ENCODE peak calls at places on chromosome 1, in six cellular contexts. Y is progenitor cell of endocrine pancreas, A is HCEC 1CT, U is lower leg skin, D is Calu3, L is dorsolateral prefrontal cortex. K is an unnamed sample.

GRCh38 chr1:155591770-155592169 is 18.2 kb upstream of the MSTO1 start:
- DNase-seq in Y (no peak), A (peak; percentile 57), U (no peak), D (peak; percentile 48), L (no peak), K (no peak)

GRCh38 chr1:31904339-31905092 is 33.7 kb downstream of the PTP4A2 start:
- DNase-seq in Y (no peak), A (peak; percentile 51), U (peak; percentile 83), D (no peak), L (no peak), K (no peak)

GRCh38 chr1:41678141-41678878 is 193.8 kb upstream of the EDN2 start:
- DNase-seq in Y (no peak), A (no peak), U (no peak), D (no peak), L (no peak), K (no peak)

GRCh38 chr1:87786861-87787548 is 458.3 kb downstream of the LMO4 start:
- DNase-seq in Y (no peak), A (no peak), U (no peak), D (no peak), L (no peak), K (no peak)

GRCh38 chr1:57377731-57378139 is 46.1 kb downstream of the DAB1 start:
- DNase-seq in Y (no peak), A (no peak), U (no peak), D (no peak), L (no peak), K (no peak)

GRCh38 chr1:5769146-5769545 is 223.1 kb downstream of the NPHP4 start:
- DNase-seq in Y (no peak), A (no peak), U (no peak), D (no peak), L (no peak), K (no peak)

GRCh38 chr1:223260712-223261111 is 103.3 kb downstream of the SUSD4 start:
- DNase-seq in Y (no peak), A (no peak), U (no peak), D (no peak), L (no peak), K (no peak)

GRCh38 chr1:55321947-55322346 is 106.8 kb upstream of the USP24 start:
- DNase-seq in Y (no peak), A (peak; percentile 70), U (peak; percentile 31), D (no peak), L (no peak), K (no peak)

GRCh38 chr1:198417041-198417440 is 123.4 kb downstream of the ATP6V1G3 start:
- DNase-seq in Y (no peak), A (no peak), U (no peak), D (no peak), L (no peak), K (no peak)